ENCODE peak calls at places on chromosome 17, in six cellular contexts. One of them, this sample, is unnamed.

GRCh38 chr17:59856859-59857794 is 35.6 kb downstream of the TUBD1 start:
- DNase-seq in PC-3: peak; percentile 41
- DNase-seq in NCI-H2029: no peak
- DNase-seq in stimulated activated CD8-positive, alpha-beta memory T cell treated with anti-CD3 and anti-CD28 coated beads, Interleukin-4, amount 100 ng/mL, for 1 hour: no peak
- DNase-seq in fibroblast of gingiva: no peak
- DNase-seq in myocyte: no peak
- DNase-seq in this sample: no peak

GRCh38 chr17:68613739-68614298 is 12.7 kb upstream of the FAM20A start:
- DNase-seq in fibroblast of gingiva: peak; percentile 58
- DNase-seq in myocyte: peak; percentile 65
- DNase-seq in PC-3: peak; percentile 91
- DNase-seq in stimulated activated CD8-positive, alpha-beta memory T cell treated with anti-CD3 and anti-CD28 coated beads, Interleukin-4, amount 100 ng/mL, for 1 hour: no peak
- DNase-seq in NCI-H2029: peak; percentile 23
- DNase-seq in this sample: peak; percentile 83

GRCh38 chr17:47882695-47883588 is 13.1 kb upstream of the SP2 start:
- DNase-seq in PC-3: no peak
- DNase-seq in fibroblast of gingiva: no peak
- DNase-seq in myocyte: no peak
- DNase-seq in stimulated activated CD8-positive, alpha-beta memory T cell treated with anti-CD3 and anti-CD28 coated beads, Interleukin-4, amount 100 ng/mL, for 1 hour: no peak
- DNase-seq in NCI-H2029: no peak
- DNase-seq in this sample: no peak

GRCh38 chr17:56431736-56432135 is 161.8 kb upstream of the NOG start:
- DNase-seq in stimulated activated CD8-positive, alpha-beta memory T cell treated with anti-CD3 and anti-CD28 coated beads, Interleukin-4, amount 100 ng/mL, for 1 hour: no peak
- DNase-seq in myocyte: no peak
- DNase-seq in fibroblast of gingiva: no peak
- DNase-seq in PC-3: no peak
- DNase-seq in NCI-H2029: no peak
- DNase-seq in this sample: no peak

GRCh38 chr17:82232876-82233785 is 4.3 kb downstream of the SLC16A3 start:
- DNase-seq in myocyte: peak; percentile 57
- DNase-seq in PC-3: no peak
- DNase-seq in NCI-H2029: no peak
- DNase-seq in fibroblast of gingiva: no peak
- DNase-seq in stimulated activated CD8-positive, alpha-beta memory T cell treated with anti-CD3 and anti-CD28 coated beads, Interleukin-4, amount 100 ng/mL, for 1 hour: no peak
- DNase-seq in this sample: no peak

GRCh38 chr17:31499771-31500554 is 108.5 kb downstream of the RAB11FIP4 start:
- DNase-seq in fibroblast of gingiva: peak; percentile 26
- DNase-seq in NCI-H2029: no peak
- DNase-seq in PC-3: peak; percentile 66
- DNase-seq in stimulated activated CD8-positive, alpha-beta memory T cell treated with anti-CD3 and anti-CD28 coated beads, Interleukin-4, amount 100 ng/mL, for 1 hour: no peak
- DNase-seq in myocyte: peak; percentile 97
- DNase-seq in this sample: no peak

GRCh38 chr17:55086635-55087058 is 118.1 kb downstream of the STXBP4 start:
- DNase-seq in myocyte: peak; percentile 85
- DNase-seq in PC-3: peak; percentile 91
- DNase-seq in NCI-H2029: no peak
- DNase-seq in fibroblast of gingiva: peak; percentile 84
- DNase-seq in stimulated activated CD8-positive, alpha-beta memory T cell treated with anti-CD3 and anti-CD28 coated beads, Interleukin-4, amount 100 ng/mL, for 1 hour: no peak
- DNase-seq in this sample: peak; percentile 9

GRCh38 chr17:76527430-76528111 is 9.9 kb downstream of the CYGB start:
- DNase-seq in stimulated activated CD8-positive, alpha-beta memory T cell treated with anti-CD3 and anti-CD28 coated beads, Interleukin-4, amount 100 ng/mL, for 1 hour: no peak
- DNase-seq in NCI-H2029: no peak
- DNase-seq in myocyte: peak; percentile 76
- DNase-seq in PC-3: peak; percentile 85
- DNase-seq in fibroblast of gingiva: no peak
- DNase-seq in this sample: no peak

GRCh38 chr17:49104511-49105074 is 28.0 kb upstream of the B4GALNT2 start:
- DNase-seq in myocyte: peak; percentile 14
- DNase-seq in fibroblast of gingiva: peak; percentile 62
- DNase-seq in stimulated activated CD8-positive, alpha-beta memory T cell treated with anti-CD3 and anti-CD28 coated beads, Interleukin-4, amount 100 ng/mL, for 1 hour: no peak
- DNase-seq in NCI-H2029: no peak
- DNase-seq in PC-3: no peak
- DNase-seq in this sample: no peak

GRCh38 chr17:82866521-82867214 is 26.8 kb upstream of the ZNF750 start:
- DNase-seq in fibroblast of gingiva: peak; percentile 67
- DNase-seq in PC-3: no peak
- DNase-seq in stimulated activated CD8-positive, alpha-beta memory T cell treated with anti-CD3 and anti-CD28 coated beads, Interleukin-4, amount 100 ng/mL, for 1 hour: no peak
- DNase-seq in myocyte: peak; percentile 94
- DNase-seq in NCI-H2029: no peak
- DNase-seq in this sample: peak; percentile 84

GRCh38 chr17:12958786-12959185 is 59.0 kb downstream of the ELAC2 start:
- DNase-seq in PC-3: peak; percentile 33
- DNase-seq in NCI-H2029: no peak
- DNase-seq in stimulated activated CD8-positive, alpha-beta memory T cell treated with anti-CD3 and anti-CD28 coated beads, Interleukin-4, amount 100 ng/mL, for 1 hour: no peak
- DNase-seq in fibroblast of gingiva: no peak
- DNase-seq in myocyte: no peak
- DNase-seq in this sample: no peak

GRCh38 chr17:72719582-72720493 is 372.6 kb downstream of the SLC39A11 start:
- DNase-seq in fibroblast of gingiva: no peak
- DNase-seq in PC-3: no peak
- DNase-seq in stimulated activated CD8-positive, alpha-beta memory T cell treated with anti-CD3 and anti-CD28 coated beads, Interleukin-4, amount 100 ng/mL, for 1 hour: no peak
- DNase-seq in myocyte: no peak
- DNase-seq in NCI-H2029: no peak
- DNase-seq in this sample: no peak

GRCh38 chr17:82228278-82228841 is 482 bp upstream of the SLC16A3 start:
- DNase-seq in fibroblast of gingiva: no peak
- DNase-seq in NCI-H2029: no peak
- DNase-seq in PC-3: no peak
- DNase-seq in stimulated activated CD8-positive, alpha-beta memory T cell treated with anti-CD3 and anti-CD28 coated beads, Interleukin-4, amount 100 ng/mL, for 1 hour: no peak
- DNase-seq in myocyte: no peak
- DNase-seq in this sample: no peak

This sample was measured in NCI-H69.